ENCODE peak calls at places on chromosomes 12 and 14, in four cellular contexts. One of them, this sample, is unnamed. For H3K4me1, the result is how much of the 10 kb centered on the place peaks cover.

GRCh38 chr12:57242691-57243454 is 8.1 kb downstream of the STAC3 start:
- DNase-seq in testis: peak
- DNase-seq in A549: peak
- DNase-seq in IMR-90: peak
- DNase-seq in this sample: no peak

GRCh38 chr14:61387076-61387475 is 65.7 kb downstream of the PRKCH start:
- DNase-seq in A549: no peak
- DNase-seq in IMR-90: no peak
- DNase-seq in testis: no peak
- DNase-seq in this sample: no peak

GRCh38 chr14:25111061-25111601 is 61.2 kb upstream of the STXBP6 start:
- DNase-seq in testis: no peak
- DNase-seq in IMR-90: peak
- DNase-seq in A549: no peak
- DNase-seq in this sample: no peak

GRCh38 chr12:114685869-114686268 is 1.9 kb upstream of the TBX3 start:
- DNase-seq in IMR-90: peak
- DNase-seq in testis: no peak
- DNase-seq in A549: no peak
- DNase-seq in this sample: peak

GRCh38 chr12:4044736-4045432 is 171.7 kb upstream of the PARP11 start:
- DNase-seq in A549: no peak
- DNase-seq in IMR-90: no peak
- DNase-seq in testis: no peak
- DNase-seq in this sample: no peak

GRCh38 chr14:72818998-72819397 is 74.9 kb downstream of the DPF3 start:
- DNase-seq in testis: no peak
- DNase-seq in IMR-90: no peak
- DNase-seq in A549: no peak
- DNase-seq in this sample: no peak

GRCh38 chr14:82806426-82806825 is 1272.8 kb upstream of the SEL1L start:
- DNase-seq in testis: no peak
- DNase-seq in IMR-90: no peak
- DNase-seq in A549: no peak
- DNase-seq in this sample: no peak

GRCh38 chr14:73567951-73568885 is 795 bp upstream of the ACOT2 start:
- DNase-seq in IMR-90: peak
- DNase-seq in testis: no peak
- DNase-seq in A549: no peak
- DNase-seq in this sample: no peak

GRCh38 chr14:81400852-81401251 is 728 bp upstream of the STON2 start:
- DNase-seq in IMR-90: peak
- DNase-seq in testis: peak
- DNase-seq in A549: peak
- DNase-seq in this sample: peak

GRCh38 chr14:96231731-96232130 is 24.3 kb upstream of the BDKRB1 start:
- DNase-seq in IMR-90: no peak
- DNase-seq in testis: no peak
- DNase-seq in A549: no peak
- DNase-seq in this sample: no peak

GRCh38 chr14:99062216-99062615 is 209.8 kb downstream of the BCL11B start:
- DNase-seq in IMR-90: no peak
- DNase-seq in A549: no peak
- DNase-seq in testis: no peak
- DNase-seq in this sample: no peak

GRCh38 chr12:94173660-94174265 is 25.4 kb downstream of the PLXNC1 start:
- DNase-seq in A549: no peak
- DNase-seq in testis: no peak
- DNase-seq in IMR-90: no peak
- DNase-seq in this sample: no peak

GRCh38 chr12:48602192-48602989 is 32.5 kb upstream of the LALBA start:
- DNase-seq in A549: no peak
- DNase-seq in IMR-90: no peak
- DNase-seq in testis: no peak
- DNase-seq in this sample: no peak

GRCh38 chr12:101939856-101940265 is 62.5 kb downstream of the DRAM1 start:
- DNase-seq in testis: peak
- DNase-seq in A549: peak
- DNase-seq in IMR-90: peak
- DNase-seq in this sample: peak

GRCh38 chr12:64392221-64392620 is 1.7 kb upstream of the C12orf56 start:
- DNase-seq in A549: peak
- DNase-seq in testis: no peak
- DNase-seq in IMR-90: peak
- DNase-seq in this sample: no peak

GRCh38 chr12:106123551-106123991 is 15.2 kb downstream of the NUAK1 start:
- DNase-seq in testis: no peak
- DNase-seq in A549: no peak
- DNase-seq in IMR-90: no peak
- DNase-seq in this sample: peak

GRCh38 chr12:14836336-14837210 is 6.8 kb downstream of the ART4 start:
- DNase-seq in testis: no peak
- DNase-seq in A549: peak
- DNase-seq in IMR-90: peak
- DNase-seq in this sample: peak

GRCh38 chr12:10182662-10183061 is 3.8 kb downstream of the TMEM52B start:
- DNase-seq in A549: no peak
- DNase-seq in testis: no peak
- DNase-seq in IMR-90: peak
- DNase-seq in this sample: no peak

GRCh38 chr12:109439181-109439580 is 37.9 kb downstream of the KCTD10 start:
- DNase-seq in testis: no peak
- DNase-seq in IMR-90: no peak
- DNase-seq in A549: no peak
- DNase-seq in this sample: no peak

GRCh38 chr14:94227029-94227428 is 52.9 kb downstream of the PPP4R4 start:
- DNase-seq in testis: no peak
- DNase-seq in A549: no peak
- DNase-seq in IMR-90: peak
- DNase-seq in this sample: no peak

GRCh38 chr14:99529899-99530298 is 48.7 kb downstream of the CCNK start:
- DNase-seq in IMR-90: peak
- DNase-seq in testis: no peak
- DNase-seq in A549: no peak
- DNase-seq in this sample: no peak

GRCh38 chr14:100677152-100677924 is 49.4 kb upstream of the DLK1 start:
- DNase-seq in IMR-90: no peak
- DNase-seq in A549: no peak
- DNase-seq in testis: peak
- DNase-seq in this sample: peak

GRCh38 chr14:72480465-72481243 is 413.2 kb downstream of the DPF3 start:
- DNase-seq in A549: no peak
- DNase-seq in testis: no peak
- DNase-seq in IMR-90: peak
- DNase-seq in this sample: no peak

GRCh38 chr12:75542942-75543341 is 31.5 kb upstream of the KRR1 start:
- DNase-seq in IMR-90: peak
- DNase-seq in testis: no peak
- DNase-seq in A549: no peak
- DNase-seq in this sample: no peak

GRCh38 chr14:50003213-50004021 is 110.5 kb downstream of the ARF6 start:
- DNase-seq in IMR-90: peak
- DNase-seq in testis: peak
- DNase-seq in A549: peak
- DNase-seq in this sample: peak

GRCh38 chr14:90490727-90491050 is 93.9 kb downstream of the CALM1 start:
- DNase-seq in IMR-90: no peak
- DNase-seq in testis: no peak
- DNase-seq in A549: no peak
- DNase-seq in this sample: no peak

GRCh38 chr14:106564058-106564643 is 1037.8 kb downstream of the TMEM121 start:
- DNase-seq in IMR-90: no peak
- DNase-seq in testis: peak
- DNase-seq in A549: peak
- DNase-seq in this sample: no peak

GRCh38 chr12:90207799-90208198 is 499.2 kb upstream of the ATP2B1 start:
- DNase-seq in testis: no peak
- DNase-seq in A549: no peak
- DNase-seq in IMR-90: no peak
- DNase-seq in this sample: no peak

GRCh38 chr12:124687695-124688301 is 120.4 kb upstream of the NCOR2 start:
- DNase-seq in A549: no peak
- DNase-seq in testis: no peak
- DNase-seq in IMR-90: no peak
- DNase-seq in this sample: no peak

GRCh38 chr12:109153711-109154434 is 37.5 kb downstream of the ACACB start:
- DNase-seq in testis: no peak
- DNase-seq in IMR-90: no peak
- DNase-seq in A549: peak
- DNase-seq in this sample: peak

GRCh38 chr12:111443086-111443485 is 37.4 kb downstream of the SH2B3 start:
- DNase-seq in testis: no peak
- DNase-seq in A549: no peak
- DNase-seq in IMR-90: no peak
- DNase-seq in this sample: no peak
- H3K4me1 ChIP-seq in testis: under half
- H3K4me1 ChIP-seq in A549: under half
- H3K4me1 ChIP-seq in IMR-90: under half
- H3K4me1 ChIP-seq in this sample: under half

DNA sequence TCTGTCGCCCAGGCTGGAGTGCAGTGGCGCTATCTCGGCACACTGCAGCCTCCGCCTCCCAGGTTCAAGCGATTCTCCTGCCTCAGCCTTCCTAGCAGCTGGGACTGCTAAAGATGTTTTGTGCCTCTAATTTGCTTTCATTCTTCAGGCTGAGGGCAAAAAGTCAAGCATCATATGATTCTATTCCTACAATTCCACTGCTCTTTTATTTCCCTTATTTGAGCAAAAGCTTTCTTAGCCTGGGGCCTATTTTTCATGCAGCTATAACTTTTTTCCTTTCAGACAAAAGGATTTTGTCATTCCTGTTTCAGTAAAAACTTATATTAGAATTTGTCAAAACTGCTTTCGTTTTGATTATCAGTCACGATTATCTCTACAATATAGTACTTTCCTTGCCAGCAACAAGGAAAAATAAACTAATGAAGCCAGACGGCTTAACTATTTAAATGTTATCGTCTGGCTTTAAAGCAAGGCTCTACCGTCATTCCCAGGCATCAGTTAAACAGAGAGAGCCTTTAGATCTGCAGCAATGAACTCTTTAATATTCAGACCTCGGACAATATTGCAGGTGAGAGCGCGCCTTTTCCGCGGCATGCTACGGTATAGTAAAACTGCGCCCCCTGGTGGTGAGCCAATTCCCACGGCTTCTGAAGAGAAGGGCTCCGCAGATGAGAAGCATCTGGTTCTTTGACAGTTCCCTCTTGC is 1.4 kb upstream of the SLC2A13 start:
- DNase-seq in IMR-90: peak
- DNase-seq in A549: peak
- DNase-seq in testis: peak
- DNase-seq in this sample: peak
- H3K4me3 ChIP-seq in IMR-90: peak
- H3K4me3 ChIP-seq in A549: peak
- H3K4me3 ChIP-seq in testis: peak
- H3K4me3 ChIP-seq in this sample: peak

DNA sequence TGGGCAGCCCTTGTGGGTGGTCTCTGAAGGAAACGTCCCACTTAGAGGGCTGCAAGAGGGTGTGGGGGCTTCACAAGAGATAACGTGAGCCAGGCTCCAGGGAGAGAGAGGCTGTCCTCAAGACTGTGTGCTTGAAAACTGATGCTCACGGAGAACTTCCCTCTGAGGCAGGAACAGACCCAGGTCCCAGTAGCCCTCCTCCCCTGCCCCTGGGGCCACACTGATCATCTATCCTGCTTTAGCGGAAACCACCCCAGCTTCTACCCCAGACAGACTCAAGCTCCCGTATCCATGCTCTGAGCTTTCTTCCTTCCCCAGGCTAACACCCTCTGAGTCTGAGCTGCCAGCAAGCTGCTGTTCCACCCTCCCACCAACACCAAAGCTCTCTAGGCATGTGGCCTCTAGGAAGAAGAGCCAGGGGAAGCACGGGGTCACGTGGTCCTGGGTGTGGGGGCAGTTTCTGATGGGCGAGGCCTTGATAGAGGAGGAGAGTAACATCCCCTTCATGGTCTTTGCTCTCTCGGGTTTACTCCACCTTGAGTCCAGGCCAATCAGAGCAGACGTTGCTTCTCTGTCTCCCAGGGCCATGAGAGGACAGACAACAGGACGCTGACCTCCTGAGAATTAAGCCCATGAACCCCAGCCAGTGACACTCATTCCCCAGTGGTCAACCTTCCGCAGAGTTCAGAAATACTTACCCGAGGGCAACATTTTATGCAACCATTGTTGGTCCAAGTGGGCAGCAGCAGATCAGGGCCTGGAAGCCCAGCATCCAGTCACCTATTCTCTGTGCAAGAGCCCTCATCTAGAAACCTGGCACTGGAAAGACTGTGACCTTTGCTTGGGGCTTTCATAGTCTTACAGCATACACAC is 1.3 kb downstream of the PCK2 start:
- DNase-seq in A549: no peak
- DNase-seq in testis: peak
- DNase-seq in IMR-90: peak
- DNase-seq in this sample: peak
- TF ChIP-seq POLR2A in A549: no peak
- TF ChIP-seq POLR2A in testis: no peak
- TF ChIP-seq POLR2A in IMR-90: no peak
- TF ChIP-seq POLR2A in this sample: no peak

GRCh38 chr14:59271734-59272133 is 83.3 kb downstream of the DAAM1 start:
- DNase-seq in IMR-90: peak
- DNase-seq in A549: no peak
- DNase-seq in testis: no peak
- DNase-seq in this sample: no peak
- H3K4me1 ChIP-seq in IMR-90: under half
- H3K4me1 ChIP-seq in A549: under half
- H3K4me1 ChIP-seq in testis: under half
- H3K4me1 ChIP-seq in this sample: under half

GRCh38 chr12:1920971-1921370 is 2.5 kb upstream of the CACNA2D4 start:
- DNase-seq in A549: no peak
- DNase-seq in testis: peak
- DNase-seq in IMR-90: no peak
- DNase-seq in this sample: no peak
- H3K4me3 ChIP-seq in A549: no peak
- H3K4me3 ChIP-seq in testis: peak
- H3K4me3 ChIP-seq in IMR-90: no peak
- H3K4me3 ChIP-seq in this sample: no peak

GRCh38 chr14:41641690-41642089 is 35.0 kb downstream of the LRFN5 start:
- DNase-seq in A549: no peak
- DNase-seq in IMR-90: no peak
- DNase-seq in testis: no peak
- DNase-seq in this sample: no peak

GRCh38 chr14:41636492-41637392 is 30.1 kb downstream of the LRFN5 start:
- DNase-seq in A549: no peak
- DNase-seq in testis: no peak
- DNase-seq in IMR-90: peak
- DNase-seq in this sample: no peak

GRCh38 chr14:41642402-41643195 is 35.9 kb downstream of the LRFN5 start:
- DNase-seq in A549: no peak
- DNase-seq in testis: no peak
- DNase-seq in IMR-90: no peak
- DNase-seq in this sample: no peak
- TF ChIP-seq POLR2A in A549: no peak
- TF ChIP-seq POLR2A in testis: no peak
- TF ChIP-seq POLR2A in IMR-90: no peak
- TF ChIP-seq POLR2A in this sample: no peak

GRCh38 chr14:103712633-103713247 is 2.5 kb downstream of the XRCC3 start:
- DNase-seq in testis: no peak
- DNase-seq in A549: no peak
- DNase-seq in IMR-90: no peak
- DNase-seq in this sample: no peak
- H3K4me1 ChIP-seq in testis: under half
- H3K4me1 ChIP-seq in A549: under half
- H3K4me1 ChIP-seq in IMR-90: under half
- H3K4me1 ChIP-seq in this sample: under half